ENCODE peak calls at places on chromosomes 7 and 10, in six cellular contexts. W, H, S, Z, D and C are unnamed samples.

GRCh38 chr10:119521443-119522204 is 20.9 kb downstream of the RGS10 start:
- DNase-seq in D (no peak), W (no peak), S (no peak), Z (peak), H (no peak), C (no peak)

GRCh38 chr10:86100581-86101061 is 266.0 kb downstream of the GRID1 start:
- DNase-seq in H (no peak), S (no peak), D (no peak), W (peak), Z (peak), C (peak)

GRCh38 chr10:95309958-95310357 is 19.2 kb upstream of the PDLIM1 start:
- DNase-seq in W (no peak), D (no peak), S (no peak), Z (no peak), H (no peak), C (no peak)

GRCh38 chr10:13847201-13847631 is 260.5 kb downstream of the PRPF18 start:
- DNase-seq in D (no peak), Z (peak), W (no peak), S (no peak), H (no peak), C (no peak)

GRCh38 chr7:65554-65953 is 126.8 kb upstream of the FAM20C start:
- DNase-seq in Z (no peak), S (no peak), W (no peak), D (peak), H (no peak), C (no peak)

GRCh38 chr7:78197447-78197846 is 398.9 kb downstream of the PHTF2 start:
- DNase-seq in Z (no peak), D (no peak), H (peak), W (no peak), S (no peak), C (no peak)

GRCh38 chr10:66833861-66834260 is 92.0 kb upstream of the LRRTM3 start:
- DNase-seq in S (no peak), H (no peak), D (no peak), Z (no peak), W (no peak), C (no peak)

GRCh38 chr10:91610919-91611318 is 22.0 kb downstream of the PPP1R3C start:
- DNase-seq in Z (no peak), H (no peak), D (no peak), S (no peak), W (no peak), C (no peak)

GRCh38 chr10:31972519-31973041 is 43.9 kb upstream of the ARHGAP12 start:
- DNase-seq in D (no peak), S (no peak), W (no peak), H (no peak), Z (no peak), C (no peak)

GRCh38 chr10:93180402-93181040 is 106.8 kb downstream of the CYP26A1 start:
- DNase-seq in Z (no peak), W (no peak), D (no peak), S (no peak), H (no peak), C (no peak)

GRCh38 chr10:108578258-108578657 is 1345.1 kb downstream of the XPNPEP1 start:
- DNase-seq in H (no peak), D (no peak), W (no peak), Z (no peak), S (no peak), C (no peak)

GRCh38 chr10:35563266-35563891 is 41.8 kb upstream of the GJD4 start:
- DNase-seq in S (no peak), H (peak), Z (peak), W (peak), D (no peak), C (peak)

GRCh38 chr7:66896441-66896840 is 24.6 kb upstream of the TMEM248 start:
- DNase-seq in S (no peak), W (no peak), D (no peak), Z (no peak), H (no peak), C (no peak)

GRCh38 chr7:44791278-44792219 is 4.9 kb upstream of the PPIA start:
- DNase-seq in Z (no peak), W (no peak), D (no peak), H (no peak), S (no peak), C (no peak)

GRCh38 chr7:2967705-2968104 is 76.0 kb downstream of the CARD11 start:
- DNase-seq in Z (no peak), W (no peak), S (no peak), D (no peak), H (no peak), C (no peak)

GRCh38 chr10:132169766-132170560 is 16.8 kb upstream of the DPYSL4 start:
- DNase-seq in H (no peak), D (no peak), S (no peak), Z (no peak), W (peak), C (no peak)

GRCh38 chr10:73857446-73857845 is 16.9 kb downstream of the CAMK2G start:
- DNase-seq in D (peak), H (no peak), Z (no peak), W (no peak), S (no peak), C (peak)

GRCh38 chr10:47024399-47025252 is 113.4 kb downstream of the PTPN20 start:
- DNase-seq in H (no peak), Z (peak), D (no peak), W (peak), S (peak), C (peak)